ENCODE peak calls at places on chromosomes 13 and 19, in eight cellular contexts. M is tibial artery, H is A549, S is IMR-90, I is heart right ventricle, W is AG04450, E is keratinocyte, Y is breast epithelium. D is an unnamed sample.

GRCh38 chr13:101152184-101152583 is 264.1 kb downstream of the NALCN start:
- DNase-seq in M (no peak), H (no peak), S (no peak), I (no peak), W (no peak), E (no peak), Y (no peak), D (no peak)

GRCh38 chr13:44313674-44314073 is 60.0 kb upstream of the SERP2 start:
- DNase-seq in M (no peak), H (peak; percentile 63), S (peak; percentile 91), I (no peak), W (no peak), E (no peak), Y (no peak), D (no peak)

GRCh38 chr13:42878721-42879120 is 97.3 kb downstream of the FAM216B start:
- DNase-seq in M (no peak), H (no peak), S (no peak), I (no peak), W (no peak), E (no peak), Y (no peak), D (no peak)

GRCh38 chr19:2240881-2241760 is 4.5 kb downstream of the SF3A2 start:
- DNase-seq in M (no peak), H (no peak), S (no peak), I (no peak), W (no peak), E (no peak), Y (no peak), D (no peak)

GRCh38 chr19:18783958-18784785 is 6.9 kb downstream of the COMP start:
- DNase-seq in M (no peak), H (no peak), S (no peak), I (no peak), W (no peak), E (no peak), Y (no peak), D (peak; percentile 63)

GRCh38 chr13:29886446-29886845 is 36.0 kb upstream of the UBL3 start:
- DNase-seq in M (no peak), H (no peak), S (no peak), I (no peak), W (no peak), E (no peak), Y (no peak), D (no peak)

GRCh38 chr13:44188257-44188656 is 185.4 kb upstream of the SERP2 start:
- DNase-seq in M (no peak), H (peak; percentile 58), S (peak; percentile 75), I (no peak), W (no peak), E (peak; percentile 94), Y (no peak), D (no peak)

GRCh38 chr13:39684531-39685137 is 29.2 kb downstream of the COG6 start:
- DNase-seq in M (no peak), H (peak; percentile 28), S (peak; percentile 65), I (no peak), W (no peak), E (no peak), Y (no peak), D (no peak)

GRCh38 chr19:30781047-30781446 is 408.9 kb downstream of the ZNF536 start:
- DNase-seq in M (no peak), H (no peak), S (no peak), I (no peak), W (no peak), E (no peak), Y (no peak), D (no peak)

GRCh38 chr13:22161871-22162270 is 491.0 kb downstream of the FGF9 start:
- DNase-seq in M (no peak), H (no peak), S (no peak), I (no peak), W (no peak), E (no peak), Y (no peak), D (no peak)

GRCh38 chr13:110938662-110939421 is 24.0 kb upstream of the ANKRD10 start:
- DNase-seq in M (no peak), H (no peak), S (no peak), I (no peak), W (no peak), E (no peak), Y (no peak), D (no peak)

GRCh38 chr13:43016226-43016625 is 7.2 kb upstream of the DNAJC15 start:
- DNase-seq in M (no peak), H (no peak), S (no peak), I (no peak), W (no peak), E (no peak), Y (no peak), D (no peak)

GRCh38 chr13:99043700-99044300 is 65.9 kb upstream of the DOCK9 start:
- DNase-seq in M (no peak), H (no peak), S (no peak), I (no peak), W (no peak), E (no peak), Y (no peak), D (no peak)

GRCh38 chr13:95360052-95360451 is 58.8 kb upstream of the ABCC4 start:
- DNase-seq in M (no peak), H (no peak), S (no peak), I (no peak), W (no peak), E (no peak), Y (no peak), D (no peak)

GRCh38 chr13:95749545-95749944 is 72.6 kb downstream of the DNAJC3 start:
- DNase-seq in M (no peak), H (no peak), S (no peak), I (no peak), W (no peak), E (no peak), Y (no peak), D (no peak)

GRCh38 chr13:103081435-103081834 is 15.2 kb upstream of the SLC10A2 start:
- DNase-seq in M (no peak), H (no peak), S (no peak), I (no peak), W (no peak), E (no peak), Y (no peak), D (no peak)

GRCh38 chr13:94479559-94480095 is at the start of gene DCT:
- DNase-seq in M (no peak), H (no peak), S (no peak), I (no peak), W (no peak), E (no peak), Y (no peak), D (no peak)

GRCh38 chr19:2888739-2889224 is 11.9 kb upstream of the ZNF57 start:
- DNase-seq in M (peak; percentile 24), H (no peak), S (no peak), I (peak; percentile 33), W (no peak), E (no peak), Y (no peak), D (peak; percentile 37)

GRCh38 chr19:38793186-38793585 is 4.2 kb downstream of the LGALS7B start:
- DNase-seq in M (no peak), H (no peak), S (peak; percentile 60), I (no peak), W (no peak), E (peak; percentile 88), Y (no peak), D (no peak)

GRCh38 chr13:112510002-112510780 is 77.8 kb downstream of the TUBGCP3 start:
- DNase-seq in M (no peak), H (peak; percentile 72), S (peak; percentile 71), I (no peak), W (peak; percentile 23), E (no peak), Y (no peak), D (peak; percentile 40)

GRCh38 chr13:113207890-113208423 is 512 bp downstream of the PCID2 start:
- DNase-seq in M (no peak), H (peak; percentile 28), S (peak; percentile 59), I (peak; percentile 39), W (no peak), E (no peak), Y (no peak), D (peak; percentile 46)

GRCh38 chr13:64272681-64273080 is 2857.0 kb upstream of the PCDH20 start:
- DNase-seq in M (no peak), H (no peak), S (no peak), I (no peak), W (no peak), E (no peak), Y (no peak), D (no peak)

GRCh38 chr19:45575216-45575615 is 9.4 kb downstream of the OPA3 start:
- DNase-seq in M (no peak), H (no peak), S (no peak), I (no peak), W (no peak), E (no peak), Y (no peak), D (no peak)
- H3K9me3 ChIP-seq in M (no peaks in the 10 kb centered on the region), H (peaks cover 5% of the 10 kb centered on the region), S (no peaks in the 10 kb centered on the region), I (no peaks in the 10 kb centered on the region), W (no peaks in the 10 kb centered on the region), E (no peaks in the 10 kb centered on the region), Y (no peaks in the 10 kb centered on the region), D (no peaks in the 10 kb centered on the region)

GRCh38 chr13:55554741-55555140 is 1586.0 kb upstream of the PRR20A start:
- DNase-seq in M (no peak), H (no peak), S (no peak), I (no peak), W (no peak), E (no peak), Y (no peak), D (no peak)

GRCh38 chr13:55553736-55554135 is 1587.0 kb upstream of the PRR20A start:
- DNase-seq in M (no peak), H (no peak), S (no peak), I (no peak), W (no peak), E (no peak), Y (no peak), D (no peak)
- H3K9me3 ChIP-seq in M (no peaks in the 10 kb centered on the region), H (no peaks in the 10 kb centered on the region), S (peaks cover 6% of the 10 kb centered on the region), I (no peaks in the 10 kb centered on the region), W (peaks cover 9% of the 10 kb centered on the region), E (peaks cover 1% of the 10 kb centered on the region), Y (peaks cover 16% of the 10 kb centered on the region), D (no peaks in the 10 kb centered on the region)

GRCh38 chr19:55909801-55910200 is 22.3 kb downstream of the NLRP13 start:
- DNase-seq in M (no peak), H (no peak), S (no peak), I (no peak), W (no peak), E (no peak), Y (no peak), D (no peak)
- H3K9me3 ChIP-seq in M (no peaks in the 10 kb centered on the region), H (peaks cover 10% of the 10 kb centered on the region), S (peaks cover 33% of the 10 kb centered on the region), I (peaks cover 5% of the 10 kb centered on the region), W (peaks cover 50% of the 10 kb centered on the region), E (peaks cover 6% of the 10 kb centered on the region), Y (peaks cover 13% of the 10 kb centered on the region), D (peaks cover 18% of the 10 kb centered on the region)

GRCh38 chr19:27870293-27870692 is 1342.7 kb downstream of the UQCRFS1 start:
- DNase-seq in M (no peak), H (no peak), S (no peak), I (no peak), W (no peak), E (no peak), Y (no peak), D (no peak)
- H3K9me3 ChIP-seq in M (no peaks in the 10 kb centered on the region), H (peaks cover 50% of the 10 kb centered on the region), S (peaks cover 14% of the 10 kb centered on the region), I (no peaks in the 10 kb centered on the region), W (peaks cover 13% of the 10 kb centered on the region), E (peaks cover 2% of the 10 kb centered on the region), Y (no peaks in the 10 kb centered on the region), D (peaks cover 32% of the 10 kb centered on the region)

DNA sequence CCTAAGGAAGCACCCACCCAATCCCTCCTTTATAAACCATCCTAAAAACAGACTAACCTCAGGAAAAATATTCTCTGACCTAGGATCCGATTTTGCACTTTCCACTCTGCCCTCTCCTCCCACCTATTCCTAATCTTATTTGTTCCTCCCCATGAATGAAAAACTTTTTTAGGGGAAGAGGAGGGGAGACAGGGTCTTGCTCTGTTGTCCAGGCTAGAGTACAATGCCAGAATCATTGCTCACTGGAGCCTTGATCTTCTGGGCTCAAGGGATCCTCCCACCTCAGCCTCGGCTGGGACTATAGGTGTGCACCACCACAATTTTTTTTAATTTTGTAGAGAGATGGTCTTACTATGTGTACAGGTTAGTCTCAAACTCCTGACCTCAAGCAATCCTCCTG is 4.4 kb downstream of the ZNF564 start:
- DNase-seq in M (no peak), H (no peak), S (no peak), I (no peak), W (no peak), E (no peak), Y (no peak), D (no peak)
- H3K9me3 ChIP-seq in M (no peaks in the 10 kb centered on the region), H (peaks cover 53% of the 10 kb centered on the region), S (peaks cover 26% of the 10 kb centered on the region), I (no peaks in the 10 kb centered on the region), W (peaks cover 65% of the 10 kb centered on the region), E (no peaks in the 10 kb centered on the region), Y (no peaks in the 10 kb centered on the region), D (no peaks in the 10 kb centered on the region)